ENCODE peak calls at places on chromosomes 16 and 17, in four cellular contexts. T is neuronal stem cell, H is H9, V is Karpas-422. G is an unnamed sample.

GRCh38 chr17:51046527-51047384 is 73.9 kb downstream of the SPAG9 start:
- DNase-seq in H (peak; percentile 93), T (peak; percentile 97), V (peak; percentile 77), G (no peak)

GRCh38 chr17:19905514-19905913 is 37.8 kb upstream of the ULK2 start:
- DNase-seq in T (no peak), V (no peak), H (no peak), G (no peak)

GRCh38 chr16:4273858-4274291 is 1.1 kb upstream of the TFAP4 start:
- DNase-seq in T (peak; percentile 47), V (peak; percentile 86), H (peak; percentile 83), G (peak; percentile 52)

GRCh38 chr16:79267781-79268180 is 332.8 kb downstream of the MAF start:
- DNase-seq in H (no peak), T (no peak), V (no peak), G (no peak)

GRCh38 chr17:48626470-48627241 is 498 bp upstream of the HOXB9 start:
- DNase-seq in V (peak; percentile 47), H (peak; percentile 78), T (no peak), G (no peak)

GRCh38 chr16:57098188-57098841 is 5.9 kb downstream of the CPNE2 start:
- DNase-seq in H (peak; percentile 59), T (no peak), V (no peak), G (no peak)

GRCh38 chr17:48240562-48241130 is 133.1 kb downstream of the SNX11 start:
- DNase-seq in T (no peak), H (no peak), V (no peak), G (no peak)

GRCh38 chr17:69358688-69359596 is 32.0 kb upstream of the ABCA5 start:
- DNase-seq in H (peak; percentile 88), V (peak; percentile 86), T (peak; percentile 17), G (peak; percentile 12)

GRCh38 chr16:27972500-27972899 is 91.0 kb downstream of the GSG1L start:
- DNase-seq in V (peak; percentile 90), H (peak; percentile 67), T (peak; percentile 31), G (peak; percentile 24)

GRCh38 chr17:76145231-76146052 is 4.4 kb upstream of the FOXJ1 start:
- DNase-seq in V (no peak), T (no peak), H (peak; percentile 69), G (no peak)

GRCh38 chr16:2250652-2251280 is 621 bp downstream of the ECI1 start:
- DNase-seq in V (no peak), H (no peak), T (peak; percentile 24), G (no peak)

GRCh38 chr17:18356624-18357023 is 6.7 kb downstream of the SHMT1 start:
- DNase-seq in V (no peak), T (no peak), H (no peak), G (no peak)

GRCh38 chr17:40915199-40915661 is 22.2 kb downstream of the KRT23 start:
- DNase-seq in H (no peak), T (no peak), V (no peak), G (no peak)

GRCh38 chr17:18967806-18968744 is 16.1 kb downstream of the SLC5A10 start:
- DNase-seq in H (no peak), T (no peak), V (no peak), G (no peak)

GRCh38 chr16:88357306-88358032 is 25.3 kb upstream of the ZNF469 start:
- DNase-seq in V (no peak), T (no peak), H (no peak), G (no peak)

GRCh38 chr17:75289832-75290337 is 652 bp upstream of the SLC25A19 start:
- DNase-seq in H (no peak), V (peak; percentile 90), T (no peak), G (peak; percentile 63)

GRCh38 chr17:82106697-82107305 is 8.8 kb upstream of the FASN start:
- DNase-seq in T (no peak), V (no peak), H (no peak), G (no peak)

GRCh38 chr17:34998205-34998604 is 17.9 kb downstream of the LIG3 start:
- DNase-seq in V (peak; percentile 86), T (peak; percentile 26), H (peak; percentile 85), G (peak; percentile 73)

GRCh38 chr17:44901323-44901965 is 2.2 kb upstream of the EFTUD2 start:
- DNase-seq in V (no peak), T (no peak), H (no peak), G (no peak)

GRCh38 chr17:49814781-49815496 is 26.5 kb downstream of the KAT7 start:
- DNase-seq in H (no peak), V (no peak), T (peak; percentile 29), G (no peak)

GRCh38 chr17:66441012-66441703 is 138.7 kb downstream of the PRKCA start:
- DNase-seq in T (no peak), V (peak; percentile 79), H (no peak), G (no peak)

GRCh38 chr17:77571562-77571981 is 386.9 kb upstream of the TNRC6C start:
- DNase-seq in H (no peak), T (no peak), V (no peak), G (no peak)

GRCh38 chr16:21023509-21024202 is 123.1 kb downstream of the LYRM1 start:
- DNase-seq in V (no peak), T (no peak), H (no peak), G (no peak)

GRCh38 chr17:40922239-40922638 is 15.2 kb downstream of the KRT23 start:
- DNase-seq in T (no peak), V (no peak), H (no peak), G (no peak)

GRCh38 chr17:65794572-65794971 is 233.1 kb upstream of the AXIN2 start:
- DNase-seq in H (peak; percentile 59), T (no peak), V (peak; percentile 65), G (no peak)

GRCh38 chr16:79618712-79619050 is 18.1 kb upstream of the MAF start:
- DNase-seq in V (no peak), H (no peak), T (no peak), G (peak; percentile 63)

GRCh38 chr17:73803867-73804539 is 159.8 kb upstream of the SDK2 start:
- DNase-seq in V (no peak), H (no peak), T (no peak), G (no peak)

GRCh38 chr16:29684671-29685070 is 5.7 kb downstream of the QPRT start:
- DNase-seq in T (no peak), V (no peak), H (no peak), G (no peak)

GRCh38 chr16:972316-973002 is 1.7 kb upstream of the LMF1 start:
- DNase-seq in V (no peak), H (no peak), T (no peak), G (no peak)

GRCh38 chr17:3048727-3049471 is 14.5 kb downstream of the OR1D5 start:
- DNase-seq in V (peak; percentile 51), T (peak; percentile 94), H (peak; percentile 100), G (peak; percentile 72)

GRCh38 chr17:57447357-57448019 is 191.2 kb downstream of the MSI2 start:
- DNase-seq in V (no peak), H (no peak), T (no peak), G (no peak)

GRCh38 chr16:79253100-79253631 is 347.4 kb downstream of the MAF start:
- DNase-seq in H (no peak), T (no peak), V (no peak), G (no peak)

GRCh38 chr17:59722623-59723022 is 15.2 kb downstream of the VMP1 start:
- DNase-seq in H (no peak), T (no peak), V (no peak), G (no peak)

GRCh38 chr17:78781339-78782304 is at the start of gene CYTH1:
- DNase-seq in T (peak; percentile 30), H (peak; percentile 67), V (peak; percentile 56), G (peak; percentile 41)

GRCh38 chr17:47633996-47634395 is 15.7 kb upstream of the KPNB1 start:
- DNase-seq in V (no peak), H (no peak), T (no peak), G (no peak)

GRCh38 chr16:84153660-84154214 is 8.6 kb downstream of the DNAAF1 start:
- DNase-seq in T (no peak), H (no peak), V (no peak), G (no peak)

GRCh38 chr17:32940706-32941390 is 12.9 kb downstream of the TMEM98 start:
- DNase-seq in H (no peak), V (no peak), T (no peak), G (no peak)
- H3K4me2 ChIP-seq in H (no peak overlapping the region), V (no peak overlapping the region), T (no peak overlapping the region), G (no peak overlapping the region)

GRCh38 chr17:70678889-70679288 is 509.6 kb downstream of the KCNJ2 start:
- DNase-seq in H (no peak), T (no peak), V (no peak), G (no peak)
- H3K4me2 ChIP-seq in H (no peak overlapping the region), T (no peak overlapping the region), V (no peak overlapping the region), G (no peak overlapping the region)

GRCh38 chr16:23728112-23728477 is 15.1 kb upstream of the ERN2 start:
- DNase-seq in H (no peak), T (no peak), V (no peak), G (no peak)
- H3K4me2 ChIP-seq in H (no peak overlapping the region), T (no peak overlapping the region), V (peak overlapping the region; percentile 36), G (no peak overlapping the region)

GRCh38 chr17:39632153-39632941 is 4.6 kb upstream of the STARD3 start:
- DNase-seq in V (no peak), T (no peak), H (no peak), G (no peak)
- H3K4me2 ChIP-seq in V (no peak overlapping the region), T (no peak overlapping the region), H (no peak overlapping the region), G (no peak overlapping the region)

GRCh38 chr16:31009894-31010293 is 544 bp downstream of the STX1B start:
- DNase-seq in V (no peak), H (no peak), T (no peak), G (no peak)

GRCh38 chr16:31010539-31010938 is at the start of gene STX1B:
- DNase-seq in H (peak; percentile 81), V (no peak), T (peak; percentile 59), G (no peak)

GRCh38 chr16:31008154-31008950 is 2.1 kb downstream of the STX1B start:
- DNase-seq in H (no peak), V (no peak), T (no peak), G (no peak)

GRCh38 chr16:31007684-31008083 is 2.8 kb downstream of the STX1B start:
- DNase-seq in T (no peak), V (no peak), H (no peak), G (no peak)

GRCh38 chr16:31009120-31009519 is 1.3 kb downstream of the STX1B start:
- DNase-seq in H (no peak), V (no peak), T (no peak), G (no peak)
- H3K4me2 ChIP-seq in H (no peak overlapping the region), V (no peak overlapping the region), T (no peak overlapping the region), G (no peak overlapping the region)

DNA sequence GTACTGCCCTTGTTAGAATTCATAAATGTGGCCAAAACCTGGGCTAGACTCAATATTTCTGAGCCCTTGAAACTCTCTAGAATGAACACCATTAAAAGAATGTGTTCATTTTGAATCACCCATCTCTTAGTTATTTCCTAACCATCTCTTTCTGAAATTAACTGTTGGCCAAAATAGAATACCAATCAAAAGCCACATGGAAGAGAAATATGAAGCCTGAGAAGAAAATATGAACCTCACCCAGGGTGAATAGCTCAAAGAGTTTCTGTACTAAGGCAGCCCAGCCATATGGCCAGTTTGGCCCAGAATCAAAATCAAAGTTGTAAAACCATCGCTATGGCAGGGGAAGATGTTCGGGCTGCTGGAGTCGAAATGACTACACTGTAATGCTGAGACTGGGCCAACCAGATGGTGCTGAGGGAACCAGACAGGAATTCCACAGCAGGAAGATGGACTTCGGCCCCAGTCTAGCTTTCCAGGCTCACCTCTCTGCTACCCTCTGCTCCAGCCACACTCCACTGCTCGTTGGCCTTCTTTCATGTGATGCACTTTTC is 154.3 kb upstream of the ZFHX3 start:
- DNase-seq in T (no peak), H (no peak), V (no peak), G (no peak)
- H3K4me2 ChIP-seq in T (no peak overlapping the region), H (no peak overlapping the region), V (no peak overlapping the region), G (no peak overlapping the region)

G was measured in DND-41.